ENCODE peak calls at places on chromosomes 5 and 9, in five cellular contexts. One of them, this sample, is unnamed.
A peak's percentile ranks its signal among the peaks of the same experiment; 100 is the strongest.

GRCh38 chr9:131239307-131239975 is 36.9 kb downstream of the FAM78A start:
- DNase-seq in OCI-LY7: no peak
- DNase-seq in right lobe of liver: no peak
- DNase-seq in neural progenitor cell: no peak
- DNase-seq in WTC11: no peak
- DNase-seq in this sample: no peak

GRCh38 chr5:91219803-91220371 is 163.2 kb downstream of the ARRDC3 start:
- DNase-seq in OCI-LY7: peak; percentile 27
- DNase-seq in right lobe of liver: no peak
- DNase-seq in neural progenitor cell: peak; percentile 7
- DNase-seq in WTC11: no peak
- DNase-seq in this sample: peak; percentile 73

GRCh38 chr5:129664336-129664937 is 83.5 kb upstream of the MINAR2 start:
- DNase-seq in OCI-LY7: peak; percentile 41
- DNase-seq in right lobe of liver: peak; percentile 20
- DNase-seq in neural progenitor cell: peak; percentile 32
- DNase-seq in WTC11: peak; percentile 51
- DNase-seq in this sample: peak; percentile 77

GRCh38 chr9:134331186-134332025 is 5.2 kb downstream of the RXRA start:
- DNase-seq in OCI-LY7: no peak
- DNase-seq in right lobe of liver: peak; percentile 59
- DNase-seq in neural progenitor cell: no peak
- DNase-seq in WTC11: no peak
- DNase-seq in this sample: no peak

GRCh38 chr5:67301285-67301904 is 104.8 kb upstream of the CD180 start:
- DNase-seq in OCI-LY7: no peak
- DNase-seq in right lobe of liver: peak; percentile 28
- DNase-seq in neural progenitor cell: no peak
- DNase-seq in WTC11: no peak
- DNase-seq in this sample: no peak

GRCh38 chr5:132837868-132838267 is 7.4 kb upstream of the SHROOM1 start:
- DNase-seq in OCI-LY7: no peak
- DNase-seq in right lobe of liver: peak; percentile 74
- DNase-seq in neural progenitor cell: no peak
- DNase-seq in WTC11: no peak
- DNase-seq in this sample: peak; percentile 31

GRCh38 chr5:59036274-59036961 is 453.5 kb downstream of the RAB3C start:
- DNase-seq in OCI-LY7: no peak
- DNase-seq in right lobe of liver: no peak
- DNase-seq in neural progenitor cell: no peak
- DNase-seq in WTC11: no peak
- DNase-seq in this sample: no peak

GRCh38 chr5:174323878-174324281 is 278.4 kb downstream of the NSG2 start:
- DNase-seq in OCI-LY7: peak; percentile 12
- DNase-seq in right lobe of liver: no peak
- DNase-seq in neural progenitor cell: peak; percentile 89
- DNase-seq in WTC11: peak; percentile 74
- DNase-seq in this sample: peak; percentile 90

GRCh38 chr5:78508231-78508765 is 140.3 kb downstream of the LHFPL2 start:
- DNase-seq in OCI-LY7: no peak
- DNase-seq in right lobe of liver: no peak
- DNase-seq in neural progenitor cell: no peak
- DNase-seq in WTC11: no peak
- DNase-seq in this sample: no peak

GRCh38 chr9:104906441-104907277 is 21.3 kb downstream of the ABCA1 start:
- DNase-seq in OCI-LY7: no peak
- DNase-seq in right lobe of liver: peak; percentile 59
- DNase-seq in neural progenitor cell: no peak
- DNase-seq in WTC11: no peak
- DNase-seq in this sample: peak; percentile 7

GRCh38 chr9:74773886-74774479 is 113.7 kb downstream of the TRPM6 start:
- DNase-seq in OCI-LY7: peak; percentile 77
- DNase-seq in right lobe of liver: peak; percentile 63
- DNase-seq in neural progenitor cell: peak; percentile 84
- DNase-seq in WTC11: peak; percentile 78
- DNase-seq in this sample: peak; percentile 89

GRCh38 chr5:31007672-31008071 is 185.8 kb upstream of the CDH6 start:
- DNase-seq in OCI-LY7: no peak
- DNase-seq in right lobe of liver: no peak
- DNase-seq in neural progenitor cell: no peak
- DNase-seq in WTC11: peak; percentile 17
- DNase-seq in this sample: peak; percentile 53

GRCh38 chr9:92964607-92964975 is 17.3 kb downstream of the FGD3 start:
- DNase-seq in OCI-LY7: peak; percentile 26
- DNase-seq in right lobe of liver: no peak
- DNase-seq in neural progenitor cell: no peak
- DNase-seq in WTC11: no peak
- DNase-seq in this sample: peak; percentile 41

GRCh38 chr9:122606587-122606986 is 8.0 kb upstream of the OR1Q1 start:
- DNase-seq in OCI-LY7: no peak
- DNase-seq in right lobe of liver: no peak
- DNase-seq in neural progenitor cell: no peak
- DNase-seq in WTC11: no peak
- DNase-seq in this sample: no peak

GRCh38 chr9:136093331-136093986 is 1.6 kb downstream of the NACC2 start:
- DNase-seq in OCI-LY7: no peak
- DNase-seq in right lobe of liver: peak; percentile 51
- DNase-seq in neural progenitor cell: no peak
- DNase-seq in WTC11: no peak
- DNase-seq in this sample: peak; percentile 72

GRCh38 chr9:136092741-136093140 is 2.3 kb downstream of the NACC2 start:
- DNase-seq in OCI-LY7: no peak
- DNase-seq in right lobe of liver: peak; percentile 16
- DNase-seq in neural progenitor cell: peak; percentile 8
- DNase-seq in WTC11: no peak
- DNase-seq in this sample: no peak

GRCh38 chr9:136090768-136091581 is 4.1 kb downstream of the NACC2 start:
- DNase-seq in OCI-LY7: no peak
- DNase-seq in right lobe of liver: peak; percentile 14
- DNase-seq in neural progenitor cell: peak; percentile 44
- DNase-seq in WTC11: no peak
- DNase-seq in this sample: peak; percentile 52

GRCh38 chr9:136091582-136092352 is 3.3 kb downstream of the NACC2 start:
- DNase-seq in OCI-LY7: no peak
- DNase-seq in right lobe of liver: peak; percentile 7
- DNase-seq in neural progenitor cell: peak; percentile 17
- DNase-seq in WTC11: no peak
- DNase-seq in this sample: no peak

GRCh38 chr9:136092353-136092650 is 2.8 kb downstream of the NACC2 start:
- DNase-seq in OCI-LY7: no peak
- DNase-seq in right lobe of liver: peak; percentile 15
- DNase-seq in neural progenitor cell: peak; percentile 36
- DNase-seq in WTC11: no peak
- DNase-seq in this sample: peak; percentile 72
- TF ChIP-seq CTCF in OCI-LY7: no peak
- TF ChIP-seq CTCF in right lobe of liver: no peak
- TF ChIP-seq CTCF in neural progenitor cell: no peak
- TF ChIP-seq CTCF in WTC11: no peak
- TF ChIP-seq CTCF in this sample: peak; percentile 7

GRCh38 chr5:178340637-178341036 is 108.0 kb upstream of the PHYKPL start:
- DNase-seq in OCI-LY7: no peak
- DNase-seq in right lobe of liver: no peak
- DNase-seq in neural progenitor cell: no peak
- DNase-seq in WTC11: no peak
- DNase-seq in this sample: no peak
- TF ChIP-seq CTCF in OCI-LY7: no peak
- TF ChIP-seq CTCF in right lobe of liver: no peak
- TF ChIP-seq CTCF in neural progenitor cell: no peak
- TF ChIP-seq CTCF in WTC11: no peak
- TF ChIP-seq CTCF in this sample: no peak

GRCh38 chr9:2367970-2368369 is 253.6 kb upstream of the VLDLR start:
- DNase-seq in OCI-LY7: peak; percentile 8
- DNase-seq in right lobe of liver: no peak
- DNase-seq in neural progenitor cell: no peak
- DNase-seq in WTC11: peak; percentile 22
- DNase-seq in this sample: peak; percentile 82
- TF ChIP-seq CTCF in OCI-LY7: peak; percentile 42
- TF ChIP-seq CTCF in right lobe of liver: no peak
- TF ChIP-seq CTCF in neural progenitor cell: peak; percentile 21
- TF ChIP-seq CTCF in WTC11: no peak
- TF ChIP-seq CTCF in this sample: peak; percentile 77

GRCh38 chr9:90099262-90099982 is 494.6 kb downstream of the GADD45G start:
- DNase-seq in OCI-LY7: peak; percentile 24
- DNase-seq in right lobe of liver: no peak
- DNase-seq in neural progenitor cell: peak; percentile 24
- DNase-seq in WTC11: no peak
- DNase-seq in this sample: no peak
- TF ChIP-seq CTCF in OCI-LY7: peak; percentile 67
- TF ChIP-seq CTCF in right lobe of liver: peak; percentile 64
- TF ChIP-seq CTCF in neural progenitor cell: peak; percentile 62
- TF ChIP-seq CTCF in WTC11: no peak
- TF ChIP-seq CTCF in this sample: peak; percentile 72

This sample was measured in endodermal cell.